ENCODE peak calls at places on chromosomes 5 and 9, in six cellular contexts. P is IMR-90, J is H9, I is mesendoderm, C is mesenchymal stem cell, F is H1. A is an unnamed sample. For H3K4me1, the result is how much of the 10 kb centered on the place peaks cover.

GRCh38 chr9:99601506-99601905 is 220.2 kb upstream of the NR4A3 start:
- DNase-seq in C (peak), J (no peak), F (no peak), P (no peak), I (no peak), A (no peak)

GRCh38 chr9:113403651-113404050 is 2.6 kb upstream of the ALAD start:
- DNase-seq in J (no peak), C (no peak), I (no peak), F (no peak), P (no peak), A (no peak)

GRCh38 chr5:14557203-14557725 is 24.3 kb upstream of the OTULINL start:
- DNase-seq in P (no peak), J (no peak), F (no peak), C (peak), I (no peak), A (no peak)

GRCh38 chr5:51983161-51983560 is 599.9 kb downstream of the ISL1 start:
- DNase-seq in I (no peak), F (no peak), J (no peak), P (no peak), C (no peak), A (no peak)

GRCh38 chr5:76717222-76718083 is 1.5 kb downstream of the F2R start:
- DNase-seq in F (no peak), I (no peak), P (no peak), J (no peak), C (peak), A (no peak)

GRCh38 chr9:22214497-22215031 is 205.5 kb upstream of the CDKN2B start:
- DNase-seq in C (peak), P (peak), J (no peak), I (no peak), F (no peak), A (no peak)

GRCh38 chr9:95120781-95121370 is 196.6 kb downstream of the FANCC start:
- DNase-seq in P (no peak), I (no peak), C (no peak), F (no peak), J (no peak), A (no peak)

GRCh38 chr5:99936911-99937310 is 598.3 kb upstream of the FAM174A start:
- DNase-seq in F (no peak), P (no peak), I (no peak), J (no peak), C (peak), A (no peak)

GRCh38 chr9:21688108-21689102 is 114.0 kb upstream of the MTAP start:
- DNase-seq in C (peak), P (peak), I (no peak), F (no peak), J (no peak), A (no peak)

GRCh38 chr5:65305913-65306312 is 175.8 kb downstream of the ADAMTS6 start:
- DNase-seq in C (peak), I (no peak), J (no peak), F (no peak), P (peak), A (no peak)

GRCh38 chr5:147426928-147427327 is 82.9 kb downstream of the DPYSL3 start:
- DNase-seq in C (no peak), I (no peak), P (no peak), J (no peak), F (no peak), A (no peak)

GRCh38 chr5:85628153-85628552 is 989.6 kb upstream of the COX7C start:
- DNase-seq in P (no peak), J (no peak), I (no peak), C (no peak), F (no peak), A (no peak)

GRCh38 chr5:106072208-106072607 is 1598.5 kb downstream of the EFNA5 start:
- DNase-seq in I (no peak), F (no peak), P (no peak), J (no peak), C (no peak), A (no peak)

GRCh38 chr5:120655828-120656435 is 191.8 kb downstream of the PRR16 start:
- DNase-seq in C (peak), P (peak), I (peak), J (peak), F (peak), A (peak)

GRCh38 chr5:109412981-109413402 is 3.2 kb upstream of the PJA2 start:
- DNase-seq in F (no peak), I (no peak), P (no peak), C (peak), J (no peak), A (no peak)

GRCh38 chr5:116861662-116862061 is 287.0 kb upstream of the SEMA6A start:
- DNase-seq in I (no peak), F (no peak), J (no peak), P (no peak), C (peak), A (no peak)

GRCh38 chr5:140576776-140577201 is 12.2 kb downstream of the SLC35A4 start:
- DNase-seq in P (no peak), I (peak), C (no peak), F (no peak), J (no peak), A (no peak)

GRCh38 chr5:145237843-145238242 is 597.3 kb downstream of the PRELID2 start:
- DNase-seq in J (peak), C (peak), P (peak), I (peak), F (peak), A (peak)

GRCh38 chr5:96615223-96615622 is 47.0 kb upstream of the CAST start:
- DNase-seq in P (peak), F (no peak), I (no peak), J (no peak), C (no peak), A (no peak)

GRCh38 chr9:137482094-137482781 is 23.1 kb upstream of the NSMF start:
- DNase-seq in F (no peak), I (no peak), C (peak), J (no peak), P (peak), A (no peak)

GRCh38 chr9:100813871-100814270 is 214.7 kb upstream of the PLPPR1 start:
- DNase-seq in F (no peak), P (no peak), I (no peak), C (no peak), J (no peak), A (no peak)

GRCh38 chr9:80503692-80504400 is 932.1 kb downstream of the TLE4 start:
- DNase-seq in P (peak), F (no peak), J (no peak), I (no peak), C (peak), A (no peak)

GRCh38 chr9:134547161-134548100 is 94.2 kb upstream of the COL5A1 start:
- DNase-seq in P (no peak), J (no peak), F (no peak), C (no peak), I (no peak), A (no peak)

GRCh38 chr5:102796014-102796413 is 40.9 kb downstream of the PAM start:
- DNase-seq in P (no peak), I (no peak), J (no peak), C (no peak), F (no peak), A (no peak)

GRCh38 chr5:127210082-127210481 is 80.5 kb upstream of the MEGF10 start:
- DNase-seq in P (no peak), F (no peak), C (no peak), J (no peak), I (no peak), A (no peak)

GRCh38 chr9:81083821-81084512 is 605.4 kb downstream of the TLE1 start:
- DNase-seq in C (peak), I (no peak), P (peak), J (no peak), F (no peak), A (no peak)

GRCh38 chr9:133374612-133375115 is 1.2 kb downstream of the SURF4 start:
- DNase-seq in I (no peak), J (no peak), P (peak), C (peak), F (no peak), A (no peak)

GRCh38 chr5:67337751-67338150 is 141.2 kb upstream of the CD180 start:
- DNase-seq in J (no peak), P (no peak), I (no peak), F (no peak), C (no peak), A (no peak)

GRCh38 chr9:121201045-121201737 is 478 bp downstream of the RAB14 start:
- DNase-seq in I (peak), P (no peak), F (peak), J (no peak), C (no peak), A (peak)

GRCh38 chr9:137241490-137242328 is 622 bp downstream of the TUBB4B start:
- DNase-seq in I (no peak), J (no peak), F (no peak), P (peak), C (peak), A (no peak)

GRCh38 chr5:176536132-176536901 is 885 bp downstream of the RNF44 start:
- DNase-seq in P (peak), J (peak), F (peak), I (peak), C (peak), A (peak)

GRCh38 chr5:170479484-170479883 is 24.3 kb upstream of the KCNIP1 start:
- DNase-seq in J (peak), I (peak), P (peak), C (peak), F (peak), A (no peak)

GRCh38 chr9:96130970-96131369 is 171.0 kb downstream of the HSD17B3 start:
- DNase-seq in F (no peak), I (peak), P (no peak), J (no peak), C (no peak), A (no peak)

GRCh38 chr5:107519900-107520354 is 150.8 kb downstream of the EFNA5 start:
- DNase-seq in J (no peak), F (no peak), I (peak), P (peak), C (peak), A (peak)

DNA sequence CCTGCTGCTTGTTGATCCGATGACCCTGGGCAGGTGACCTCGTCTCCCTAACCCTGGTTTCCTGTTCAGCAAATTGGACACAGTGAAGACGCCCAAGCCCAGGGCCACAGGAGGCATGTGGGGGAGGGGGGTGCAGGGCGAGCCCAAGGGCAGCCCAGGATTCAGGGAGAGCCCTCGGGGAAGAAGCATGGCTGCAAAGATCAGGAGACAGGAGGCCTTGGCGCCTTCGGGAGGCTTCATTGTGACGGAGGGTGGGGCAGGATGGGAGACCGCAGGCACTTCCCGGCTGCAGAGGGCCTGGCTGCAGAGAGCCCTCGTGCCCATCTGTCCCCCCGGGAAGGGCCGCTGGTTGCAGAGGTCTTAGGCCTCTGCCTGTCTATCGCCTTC is 6.2 kb downstream of the ASS1 start:
- DNase-seq in I (no peak), P (no peak), C (no peak), F (no peak), J (no peak), A (no peak)
- H3K4me1 ChIP-seq in I (under half), P (under half), C (half or more), F (under half), J (under half), A (under half)

GRCh38 chr9:92146610-92147009 is 31.4 kb upstream of the SPTLC1 start:
- DNase-seq in C (peak), F (no peak), P (peak), J (no peak), I (no peak), A (no peak)
- H3K18ac ChIP-seq in C (peak), F (peak), P (peak), J (no peak), I (peak), A (peak)

GRCh38 chr5:5158472-5158895 is 18.4 kb downstream of the ADAMTS16 start:
- DNase-seq in I (no peak), C (no peak), P (no peak), F (no peak), J (no peak), A (no peak)

GRCh38 chr5:5164158-5164557 is 24.0 kb downstream of the ADAMTS16 start:
- DNase-seq in J (no peak), P (no peak), F (no peak), I (no peak), C (no peak), A (no peak)

GRCh38 chr5:5155617-5156016 is 15.5 kb downstream of the ADAMTS16 start:
- DNase-seq in C (no peak), P (no peak), F (no peak), I (no peak), J (no peak), A (no peak)

GRCh38 chr5:5156461-5157082 is 16.4 kb downstream of the ADAMTS16 start:
- DNase-seq in F (no peak), I (no peak), C (no peak), P (no peak), J (no peak), A (no peak)

GRCh38 chr5:5159282-5160108 is 19.4 kb downstream of the ADAMTS16 start:
- DNase-seq in C (no peak), I (no peak), P (no peak), F (no peak), J (no peak), A (no peak)
- H2BK15ac ChIP-seq in C (no peak), I (no peak), P (no peak), F (no peak), J (no peak), A (no peak)

GRCh38 chr9:87892956-87893355 is 10.3 kb downstream of the SPATA31E1 start:
- DNase-seq in P (no peak), F (no peak), C (no peak), I (no peak), J (no peak), A (no peak)

GRCh38 chr9:87891754-87892153 is 9.1 kb downstream of the SPATA31E1 start:
- DNase-seq in J (no peak), I (no peak), F (no peak), P (peak), C (peak), A (no peak)

GRCh38 chr9:87896891-87897290 is 14.2 kb downstream of the SPATA31E1 start:
- DNase-seq in F (no peak), C (no peak), P (no peak), I (no peak), J (no peak), A (no peak)

GRCh38 chr9:87898151-87898550 is 15.5 kb downstream of the SPATA31E1 start:
- DNase-seq in I (no peak), P (peak), C (peak), J (no peak), F (no peak), A (no peak)

GRCh38 chr9:87894998-87895625 is 12.4 kb downstream of the SPATA31E1 start:
- DNase-seq in F (peak), I (peak), P (no peak), J (peak), C (no peak), A (no peak)
- H3K4me1 ChIP-seq in F (under half), I (under half), P (under half), J (under half), C (under half), A (under half)

GRCh38 chr5:160260006-160260775 is 30.9 kb downstream of the FABP6 start:
- DNase-seq in F (no peak), P (peak), J (no peak), I (peak), C (no peak), A (no peak)

GRCh38 chr5:160260881-160261815 is 31.8 kb downstream of the FABP6 start:
- DNase-seq in I (peak), F (no peak), J (no peak), C (peak), P (peak), A (no peak)

GRCh38 chr5:160262665-160263064 is 33.4 kb downstream of the FABP6 start:
- DNase-seq in P (no peak), F (no peak), I (no peak), C (peak), J (no peak), A (no peak)

GRCh38 chr5:160262151-160262550 is 32.8 kb downstream of the FABP6 start:
- DNase-seq in C (no peak), J (no peak), F (no peak), I (peak), P (no peak), A (peak)

GRCh38 chr5:160259341-160259740 is 30.0 kb downstream of the FABP6 start:
- DNase-seq in C (no peak), F (no peak), P (no peak), J (no peak), I (no peak), A (no peak)
- H3K18ac ChIP-seq in C (no peak), F (no peak), P (no peak), J (no peak), I (no peak), A (peak)

GRCh38 chr9:6765396-6765795 is 7.6 kb downstream of the KDM4C start:
- DNase-seq in F (no peak), J (no peak), C (no peak), P (no peak), I (no peak), A (no peak)
- H2BK15ac ChIP-seq in F (no peak), J (no peak), C (no peak), P (no peak), I (no peak), A (no peak)

A was measured in neuronal stem cell.